ENCODE peak calls at places on chromosomes 11 and 22, in four cellular contexts. L is neuronal stem cell; Z is CD8-positive, alpha-beta T cell; E is right lobe of liver. S is an unnamed sample.

GRCh38 chr11:67405196-67405567 is 1.3 kb downstream of the TBC1D10C start:
- DNase-seq in L (no peak), Z (no peak), E (no peak), S (no peak)

GRCh38 chr22:33896154-33896800 is 24.0 kb downstream of the LARGE1 start:
- DNase-seq in L (no peak), Z (no peak), E (no peak), S (no peak)

GRCh38 chr11:86069408-86070086 is 663 bp upstream of the PICALM start:
- DNase-seq in L (no peak), Z (no peak), E (no peak), S (peak; percentile 59)

GRCh38 chr22:38823637-38824036 is 20.2 kb downstream of the NPTXR start:
- DNase-seq in L (no peak), Z (no peak), E (no peak), S (no peak)

GRCh38 chr11:43580735-43581369 is 99.7 kb upstream of the HSD17B12 start:
- DNase-seq in L (no peak), Z (no peak), E (no peak), S (no peak)

GRCh38 chr11:124877631-124878496 is 12.6 kb downstream of the ROBO3 start:
- DNase-seq in L (no peak), Z (no peak), E (peak; percentile 46), S (no peak)

GRCh38 chr11:117704416-117705150 is 92.4 kb downstream of the DSCAML1 start:
- DNase-seq in L (no peak), Z (no peak), E (no peak), S (no peak)

GRCh38 chr11:17564687-17565042 is 17.6 kb downstream of the OTOG start:
- DNase-seq in L (no peak), Z (no peak), E (no peak), S (peak; percentile 29)

GRCh38 chr11:15843309-15843857 is 513.0 kb downstream of the SOX6 start:
- DNase-seq in L (peak; percentile 43), Z (no peak), E (no peak), S (peak; percentile 38)

GRCh38 chr11:95764267-95764898 is 25.2 kb downstream of the FAM76B start:
- DNase-seq in L (no peak), Z (no peak), E (no peak), S (peak; percentile 1)

GRCh38 chr11:1234771-1235614 is 12.1 kb downstream of the MUC5B start:
- DNase-seq in L (no peak), Z (no peak), E (peak; percentile 50), S (no peak)

GRCh38 chr11:61551630-61552029 is 29.2 kb downstream of the SYT7 start:
- DNase-seq in L (no peak), Z (no peak), E (no peak), S (peak; percentile 31)

GRCh38 chr11:47979378-47980092 is 824 bp upstream of the PTPRJ start:
- DNase-seq in L (peak; percentile 18), Z (no peak), E (no peak), S (peak; percentile 23)

GRCh38 chr11:11521306-11522002 is 100.4 kb downstream of the GALNT18 start:
- DNase-seq in L (no peak), Z (no peak), E (no peak), S (no peak)

GRCh38 chr11:128582496-128583366 is 4.6 kb downstream of the ETS1 start:
- DNase-seq in L (no peak), Z (no peak), E (no peak), S (peak; percentile 61)

GRCh38 chr22:39351689-39352214 is 2.0 kb downstream of the SYNGR1 start:
- DNase-seq in L (no peak), Z (no peak), E (no peak), S (peak; percentile 62)

GRCh38 chr11:117315285-117316196 is 515 bp downstream of the BACE1 start:
- DNase-seq in L (no peak), Z (peak; percentile 7), E (no peak), S (peak; percentile 37)

GRCh38 chr22:32836286-32836859 is 34.9 kb downstream of the TIMP3 start:
- DNase-seq in L (no peak), Z (no peak), E (no peak), S (peak; percentile 13)

GRCh38 chr11:117877120-117877784 is 794 bp upstream of the FXYD6 start:
- DNase-seq in L (no peak), Z (no peak), E (no peak), S (no peak)

GRCh38 chr11:111344032-111344431 is 35.0 kb downstream of the POU2AF1 start:
- DNase-seq in L (no peak), Z (no peak), E (no peak), S (no peak)

GRCh38 chr11:43315966-43316365 is 4.2 kb downstream of the API5 start:
- DNase-seq in L (no peak), Z (no peak), E (no peak), S (no peak)

GRCh38 chr22:19730141-19730661 is 6.9 kb downstream of the GP1BB start:
- DNase-seq in L (no peak), Z (no peak), E (no peak), S (no peak)

GRCh38 chr11:10930224-10930960 is 72.5 kb upstream of the ZBED5 start:
- DNase-seq in L (no peak), Z (no peak), E (no peak), S (no peak)

GRCh38 chr22:27133951-27134664 is 476.7 kb downstream of the MIAT start:
- DNase-seq in L (no peak), Z (no peak), E (no peak), S (peak; percentile 84)

GRCh38 chr22:27136596-27136995 is 479.2 kb downstream of the MIAT start:
- DNase-seq in L (no peak), Z (no peak), E (no peak), S (no peak)

GRCh38 chr22:27132896-27133500 is 475.6 kb downstream of the MIAT start:
- DNase-seq in L (no peak), Z (no peak), E (no peak), S (no peak)

GRCh38 chr22:27137809-27138400 is 480.5 kb downstream of the MIAT start:
- DNase-seq in L (no peak), Z (no peak), E (no peak), S (no peak)

DNA sequence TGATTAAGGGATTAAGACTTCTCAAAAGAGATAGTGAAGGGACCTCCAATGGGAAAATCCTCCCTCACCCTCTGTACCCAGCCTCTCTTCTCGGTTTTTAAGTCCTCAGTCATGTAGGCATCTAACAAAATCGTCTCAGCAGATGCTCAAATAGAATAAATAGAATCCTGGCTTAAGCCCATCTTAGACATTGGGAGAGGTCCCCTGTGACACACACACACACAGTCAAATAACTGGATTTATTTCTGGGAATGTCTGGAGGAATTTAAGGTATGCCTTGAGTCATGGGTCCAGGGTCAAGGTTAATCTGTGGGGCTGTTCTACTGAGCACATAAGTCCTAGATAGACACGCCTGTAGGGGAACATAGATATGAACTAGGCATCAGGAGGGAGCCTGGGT is 478.2 kb downstream of the MIAT start:
- DNase-seq in L (no peak), Z (no peak), E (no peak), S (peak; percentile 72)
- H3K27ac ChIP-seq in L (no peak overlapping the region), Z (no peak overlapping the region), E (no peak overlapping the region), S (peak overlapping the region; percentile 89)

GRCh38 chr11:31798057-31799035 is 12.8 kb downstream of the PAX6 start:
- DNase-seq in L (no peak), Z (no peak), E (no peak), S (no peak)

GRCh38 chr11:31794546-31794945 is 16.6 kb downstream of the PAX6 start:
- DNase-seq in L (no peak), Z (no peak), E (no peak), S (no peak)

GRCh38 chr11:31797227-31798056 is 13.7 kb downstream of the PAX6 start:
- DNase-seq in L (no peak), Z (no peak), E (no peak), S (no peak)

GRCh38 chr11:31795706-31796522 is 15.2 kb downstream of the PAX6 start:
- DNase-seq in L (no peak), Z (no peak), E (no peak), S (no peak)

DNA sequence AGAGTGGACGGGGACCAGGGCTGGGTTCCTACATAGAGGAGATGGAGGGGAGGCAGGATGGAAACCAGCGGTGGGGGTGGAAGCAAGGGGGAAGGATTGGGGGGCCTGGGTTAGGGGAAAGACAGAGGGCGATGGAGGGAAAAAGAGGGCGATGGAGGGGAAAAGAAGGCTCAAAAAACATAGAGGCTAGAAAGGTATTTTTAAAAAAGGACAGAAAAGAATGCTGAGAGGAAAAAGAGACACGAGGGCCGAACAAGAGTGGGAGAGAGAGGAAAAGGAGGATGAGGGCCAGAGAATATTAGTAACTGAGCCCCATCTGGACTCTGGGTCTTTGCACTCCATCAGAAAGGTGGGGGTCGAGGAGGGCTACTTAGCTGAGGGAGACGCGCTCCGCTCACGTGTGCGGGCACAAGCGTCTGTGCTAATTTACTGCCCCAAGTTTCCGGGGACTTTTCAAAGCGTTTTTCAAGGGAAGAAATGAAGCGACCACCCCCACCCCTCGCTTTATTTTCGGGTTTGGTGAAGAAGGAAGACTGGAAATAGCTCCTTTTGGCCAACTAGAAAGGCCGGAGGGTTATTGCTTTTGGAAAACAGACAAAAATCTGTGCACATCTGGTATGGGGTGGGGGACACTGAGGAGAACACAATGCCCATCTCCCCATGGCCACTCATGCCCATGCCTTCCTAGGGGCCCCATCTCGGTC is 14.4 kb downstream of the PAX6 start:
- DNase-seq in L (no peak), Z (no peak), E (no peak), S (no peak)
- H3K27me3 ChIP-seq in L (peaks cover 4% of the 10 kb centered on the region), Z (peaks cover 35% of the 10 kb centered on the region), E (peaks cover 34% of the 10 kb centered on the region), S (no peaks in the 10 kb centered on the region)

DNA sequence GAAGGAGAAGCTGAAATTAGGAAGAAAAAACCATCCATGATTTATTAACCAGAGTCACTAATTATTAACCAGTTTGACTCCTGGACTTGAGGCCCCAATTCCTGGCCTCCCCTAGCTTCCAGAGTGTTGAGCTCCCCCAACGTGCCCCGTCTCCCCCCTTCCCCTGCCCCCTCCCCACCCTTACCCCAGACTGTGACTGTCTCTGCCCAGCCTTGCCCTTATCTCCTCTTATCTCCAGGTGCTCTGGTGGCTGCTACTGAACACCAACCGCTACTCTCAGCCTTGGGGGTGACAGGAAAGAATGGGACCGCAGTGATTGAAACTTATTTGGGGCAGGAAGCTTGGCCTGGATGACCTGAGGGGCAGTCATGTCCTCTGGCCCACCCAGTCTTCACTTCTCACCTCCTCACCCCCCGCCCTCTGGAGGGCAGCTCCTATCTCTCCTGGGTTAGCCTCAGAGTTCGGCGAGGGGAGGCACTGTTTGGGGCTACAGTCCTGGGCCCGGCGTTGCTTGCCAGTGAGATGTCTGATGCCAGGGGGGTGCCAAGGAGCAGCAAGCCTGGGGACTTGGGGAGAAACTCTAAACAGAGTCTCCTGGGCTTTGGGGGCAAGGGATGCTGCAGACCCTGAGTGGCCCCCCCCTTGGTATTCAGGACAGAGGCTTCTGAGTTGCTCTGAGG is 15.5 kb downstream of the NECTIN1 start:
- DNase-seq in L (no peak), Z (no peak), E (peak; percentile 50), S (no peak)
- H3K4me1 ChIP-seq in L (peaks cover 41% of the 10 kb centered on the region), Z (no peaks in the 10 kb centered on the region), E (peaks cover 32% of the 10 kb centered on the region), S (no peaks in the 10 kb centered on the region)

GRCh38 chr11:72760543-72761400 is 8.6 kb upstream of the ARAP1 start:
- DNase-seq in L (no peak), Z (no peak), E (no peak), S (no peak)

GRCh38 chr11:72762641-72763304 is 10.6 kb upstream of the ARAP1 start:
- DNase-seq in L (no peak), Z (no peak), E (no peak), S (no peak)

GRCh38 chr11:72758690-72759389 is 6.6 kb upstream of the ARAP1 start:
- DNase-seq in L (no peak), Z (no peak), E (no peak), S (peak; percentile 71)

GRCh38 chr11:72758304-72758689 is 6.1 kb upstream of the ARAP1 start:
- DNase-seq in L (no peak), Z (no peak), E (no peak), S (peak; percentile 12)

DNA sequence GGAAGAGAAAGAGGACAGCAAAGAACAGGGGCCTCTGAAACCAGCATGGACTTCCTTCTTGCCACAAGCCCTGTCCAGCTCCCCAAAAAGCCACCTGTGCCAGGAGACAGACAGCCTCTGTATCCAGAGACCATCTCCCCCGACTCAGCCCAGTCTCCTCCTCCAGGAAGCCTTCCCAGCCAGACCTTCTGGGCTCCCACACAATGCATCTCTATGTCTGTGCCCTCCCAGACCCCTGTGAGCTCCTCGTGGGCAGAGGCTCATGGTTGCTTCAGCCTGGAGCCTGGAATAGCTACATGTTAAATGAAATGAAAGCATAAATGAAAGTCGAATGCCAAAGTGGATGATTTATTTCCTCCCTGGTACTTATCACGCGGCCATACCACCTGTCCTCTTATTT is 7.3 kb upstream of the ARAP1 start:
- DNase-seq in L (no peak), Z (no peak), E (no peak), S (no peak)
- H3K27ac ChIP-seq in L (no peak overlapping the region), Z (no peak overlapping the region), E (no peak overlapping the region), S (no peak overlapping the region)

S was measured in SJSA1.